ENCODE peak calls at places on chromosomes 13 and 19, in six cellular contexts. One of them, this sample, is unnamed.
A peak's percentile ranks its signal among the peaks of the same experiment; 100 is the strongest.

GRCh38 chr13:46181799-46182490 is at the start of gene LCP1:
- DNase-seq in psoas muscle: no peak
- DNase-seq in breast epithelium: peak; percentile 39
- DNase-seq in AG04449: no peak
- DNase-seq in cardiac muscle cell: no peak
- DNase-seq in H9: no peak
- DNase-seq in this sample: no peak

GRCh38 chr13:44819245-44819644 is 170.0 kb downstream of the NUFIP1 start:
- DNase-seq in psoas muscle: no peak
- DNase-seq in breast epithelium: no peak
- DNase-seq in AG04449: peak; percentile 45
- DNase-seq in cardiac muscle cell: peak; percentile 73
- DNase-seq in H9: no peak
- DNase-seq in this sample: no peak

GRCh38 chr13:24684600-24684998 is 4.4 kb downstream of the ATP12A start:
- DNase-seq in psoas muscle: no peak
- DNase-seq in breast epithelium: no peak
- DNase-seq in AG04449: no peak
- DNase-seq in cardiac muscle cell: peak; percentile 49
- DNase-seq in H9: no peak
- DNase-seq in this sample: no peak

GRCh38 chr19:15328312-15328711 is 4.0 kb downstream of the BRD4 start:
- DNase-seq in psoas muscle: no peak
- DNase-seq in breast epithelium: no peak
- DNase-seq in AG04449: no peak
- DNase-seq in cardiac muscle cell: no peak
- DNase-seq in H9: no peak
- DNase-seq in this sample: no peak

GRCh38 chr19:7489609-7490044 is 792 bp upstream of the PEX11G start:
- DNase-seq in psoas muscle: no peak
- DNase-seq in breast epithelium: no peak
- DNase-seq in AG04449: no peak
- DNase-seq in cardiac muscle cell: no peak
- DNase-seq in H9: no peak
- DNase-seq in this sample: no peak

GRCh38 chr19:8080832-8081231 is 28.3 kb downstream of the CCL25 start:
- DNase-seq in psoas muscle: no peak
- DNase-seq in breast epithelium: no peak
- DNase-seq in AG04449: no peak
- DNase-seq in cardiac muscle cell: no peak
- DNase-seq in H9: no peak
- DNase-seq in this sample: no peak

GRCh38 chr19:38650911-38651584 is 3.6 kb downstream of the ACTN4 start:
- DNase-seq in psoas muscle: no peak
- DNase-seq in breast epithelium: no peak
- DNase-seq in AG04449: no peak
- DNase-seq in cardiac muscle cell: peak; percentile 89
- DNase-seq in H9: no peak
- DNase-seq in this sample: no peak

GRCh38 chr19:19579533-19580361 is 38.7 kb downstream of the PBX4 start:
- DNase-seq in psoas muscle: no peak
- DNase-seq in breast epithelium: no peak
- DNase-seq in AG04449: no peak
- DNase-seq in cardiac muscle cell: no peak
- DNase-seq in H9: no peak
- DNase-seq in this sample: no peak

GRCh38 chr19:55166530-55167268 is at the start of gene DNAAF3:
- DNase-seq in psoas muscle: peak; percentile 97
- DNase-seq in breast epithelium: peak; percentile 98
- DNase-seq in AG04449: peak; percentile 81
- DNase-seq in cardiac muscle cell: peak; percentile 98
- DNase-seq in H9: peak; percentile 98
- DNase-seq in this sample: peak; percentile 98

GRCh38 chr19:15425321-15425950 is 6.6 kb upstream of the AKAP8L start:
- DNase-seq in psoas muscle: peak; percentile 51
- DNase-seq in breast epithelium: no peak
- DNase-seq in AG04449: no peak
- DNase-seq in cardiac muscle cell: no peak
- DNase-seq in H9: no peak
- DNase-seq in this sample: no peak

GRCh38 chr13:53074119-53074518 is 45.5 kb downstream of the OLFM4 start:
- DNase-seq in psoas muscle: no peak
- DNase-seq in breast epithelium: no peak
- DNase-seq in AG04449: no peak
- DNase-seq in cardiac muscle cell: no peak
- DNase-seq in H9: no peak
- DNase-seq in this sample: no peak

GRCh38 chr19:58059681-58060080 is 599 bp downstream of the ZNF135 start:
- DNase-seq in psoas muscle: no peak
- DNase-seq in breast epithelium: no peak
- DNase-seq in AG04449: no peak
- DNase-seq in cardiac muscle cell: no peak
- DNase-seq in H9: no peak
- DNase-seq in this sample: no peak

GRCh38 chr13:113860051-113860471 is 3.8 kb downstream of the GAS6 start:
- DNase-seq in psoas muscle: no peak
- DNase-seq in breast epithelium: peak; percentile 15
- DNase-seq in AG04449: no peak
- DNase-seq in cardiac muscle cell: no peak
- DNase-seq in H9: peak; percentile 57
- DNase-seq in this sample: peak; percentile 62

GRCh38 chr19:57004418-57004817 is 115.4 kb upstream of the USP29 start:
- DNase-seq in psoas muscle: no peak
- DNase-seq in breast epithelium: no peak
- DNase-seq in AG04449: no peak
- DNase-seq in cardiac muscle cell: no peak
- DNase-seq in H9: no peak
- DNase-seq in this sample: no peak

GRCh38 chr19:46115396-46116109 is 8.9 kb downstream of the IGFL3 start:
- DNase-seq in psoas muscle: no peak
- DNase-seq in breast epithelium: peak; percentile 70
- DNase-seq in AG04449: no peak
- DNase-seq in cardiac muscle cell: peak; percentile 33
- DNase-seq in H9: no peak
- DNase-seq in this sample: no peak

GRCh38 chr13:51154029-51154555 is 43.0 kb upstream of the C13orf42 start:
- DNase-seq in psoas muscle: no peak
- DNase-seq in breast epithelium: no peak
- DNase-seq in AG04449: no peak
- DNase-seq in cardiac muscle cell: peak; percentile 80
- DNase-seq in H9: no peak
- DNase-seq in this sample: no peak

GRCh38 chr19:31350033-31350692 is 927 bp upstream of the TSHZ3 start:
- DNase-seq in psoas muscle: peak; percentile 63
- DNase-seq in breast epithelium: no peak
- DNase-seq in AG04449: no peak
- DNase-seq in cardiac muscle cell: peak; percentile 45
- DNase-seq in H9: no peak
- DNase-seq in this sample: no peak

GRCh38 chr13:72062566-72062965 is 195.6 kb upstream of the DACH1 start:
- DNase-seq in psoas muscle: no peak
- DNase-seq in breast epithelium: no peak
- DNase-seq in AG04449: no peak
- DNase-seq in cardiac muscle cell: no peak
- DNase-seq in H9: peak; percentile 91
- DNase-seq in this sample: no peak

GRCh38 chr13:73981595-73981994 is 152.6 kb downstream of the KLF12 start:
- DNase-seq in psoas muscle: no peak
- DNase-seq in breast epithelium: no peak
- DNase-seq in AG04449: no peak
- DNase-seq in cardiac muscle cell: no peak
- DNase-seq in H9: no peak
- DNase-seq in this sample: no peak

GRCh38 chr13:102830646-102831045 is 15.2 kb upstream of the ERCC5 start:
- DNase-seq in psoas muscle: no peak
- DNase-seq in breast epithelium: no peak
- DNase-seq in AG04449: no peak
- DNase-seq in cardiac muscle cell: peak; percentile 65
- DNase-seq in H9: peak; percentile 35
- DNase-seq in this sample: no peak

GRCh38 chr19:18131841-18132596 is 20.9 kb upstream of the PIK3R2 start:
- DNase-seq in psoas muscle: no peak
- DNase-seq in breast epithelium: no peak
- DNase-seq in AG04449: no peak
- DNase-seq in cardiac muscle cell: no peak
- DNase-seq in H9: peak; percentile 66
- DNase-seq in this sample: no peak

GRCh38 chr19:50963381-50963780 is 6.0 kb downstream of the KLK6 start:
- DNase-seq in psoas muscle: no peak
- DNase-seq in breast epithelium: no peak
- DNase-seq in AG04449: no peak
- DNase-seq in cardiac muscle cell: no peak
- DNase-seq in H9: no peak
- DNase-seq in this sample: no peak

DNA sequence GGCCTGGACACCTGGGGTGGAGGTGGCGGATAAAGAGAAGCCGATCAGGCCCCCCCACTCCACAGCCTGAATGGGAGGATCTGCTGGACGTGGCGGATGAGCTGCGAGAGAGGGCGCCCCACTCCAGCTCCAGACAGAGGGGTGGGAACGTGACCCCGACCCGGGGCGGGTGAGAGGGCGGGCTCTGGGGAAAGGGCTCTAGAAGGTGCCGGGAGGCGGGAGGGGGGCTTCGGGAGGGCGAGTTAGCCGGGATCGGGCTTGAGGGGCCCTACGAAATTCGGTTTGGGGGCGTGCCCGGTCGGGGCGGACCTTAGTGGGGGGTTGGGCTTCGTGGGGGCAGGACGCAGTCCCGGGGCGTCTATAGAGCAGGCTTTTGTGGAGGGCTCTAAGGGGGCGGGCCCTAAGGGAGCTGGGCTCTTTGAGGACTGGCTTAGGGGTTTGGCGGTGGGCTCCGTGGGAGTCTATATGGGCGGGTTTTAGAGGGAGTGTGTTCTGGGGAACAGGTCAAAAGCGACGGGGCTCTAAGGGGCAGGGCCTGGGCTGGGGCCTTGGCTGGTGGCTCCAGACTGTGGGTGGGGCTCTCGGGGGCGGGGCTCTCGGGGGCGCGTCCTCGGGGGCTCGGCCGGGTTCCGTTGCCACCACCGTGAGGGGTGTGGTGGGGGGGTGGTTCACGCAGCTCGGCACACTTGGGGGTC is 4.1 kb upstream of the NANOS3 start:
- DNase-seq in psoas muscle: no peak
- DNase-seq in breast epithelium: no peak
- DNase-seq in AG04449: no peak
- DNase-seq in cardiac muscle cell: no peak
- DNase-seq in H9: peak; percentile 83
- DNase-seq in this sample: no peak
- TF ChIP-seq CTCF in psoas muscle: no peak
- TF ChIP-seq CTCF in breast epithelium: peak; percentile 34
- TF ChIP-seq CTCF in AG04449: no peak
- TF ChIP-seq CTCF in cardiac muscle cell: peak; percentile 29
- TF ChIP-seq CTCF in H9: peak; percentile 23
- TF ChIP-seq CTCF in this sample: peak; percentile 26

DNA sequence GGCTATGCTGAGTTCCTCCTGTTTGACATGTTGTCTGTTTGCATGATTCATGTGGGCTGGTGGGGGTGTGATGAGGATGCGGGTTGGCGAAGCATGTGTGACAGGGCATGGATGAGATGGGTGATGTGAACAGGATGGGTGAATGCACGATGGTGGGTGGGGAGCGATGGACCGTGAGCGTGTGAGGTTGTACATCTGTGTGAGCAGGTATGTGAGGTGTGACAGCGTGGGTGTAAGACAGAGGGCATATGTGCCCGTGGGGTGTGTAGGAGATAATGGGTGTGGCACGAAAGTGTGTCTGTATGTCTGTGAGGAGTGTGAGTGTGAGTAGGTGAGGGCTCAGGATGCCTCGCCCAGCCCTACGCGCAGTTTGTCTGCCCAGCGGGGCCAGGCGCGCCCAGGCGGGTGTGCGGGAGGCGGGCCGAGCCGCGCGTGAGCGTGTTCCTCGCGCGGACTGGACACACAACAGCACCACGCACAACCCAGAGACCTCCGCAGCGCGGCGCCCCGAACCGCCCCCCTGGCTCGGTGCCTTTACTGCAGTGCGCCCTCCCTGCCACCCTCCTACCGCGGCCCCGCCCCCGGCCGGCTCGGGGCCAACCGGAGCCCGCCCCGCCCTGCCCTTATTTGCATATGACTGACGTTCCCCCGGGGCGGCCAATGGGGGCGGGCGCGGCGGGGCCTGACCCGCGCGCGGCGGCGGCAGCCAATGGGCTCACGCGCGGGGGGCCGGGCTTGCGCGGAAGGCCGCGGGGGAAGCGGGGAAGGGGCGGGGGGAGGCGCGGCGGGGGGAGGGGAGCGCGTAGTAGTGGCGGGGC is 14.4 kb downstream of the CIC start:
- DNase-seq in psoas muscle: peak; percentile 98
- DNase-seq in breast epithelium: peak; percentile 97
- DNase-seq in AG04449: no peak
- DNase-seq in cardiac muscle cell: peak; percentile 97
- DNase-seq in H9: peak; percentile 93
- DNase-seq in this sample: peak; percentile 97
- TF ChIP-seq CTCF in psoas muscle: no peak
- TF ChIP-seq CTCF in breast epithelium: no peak
- TF ChIP-seq CTCF in AG04449: no peak
- TF ChIP-seq CTCF in cardiac muscle cell: no peak
- TF ChIP-seq CTCF in H9: no peak
- TF ChIP-seq CTCF in this sample: no peak

GRCh38 chr13:64051278-64051677 is 2635.6 kb upstream of the PCDH20 start:
- DNase-seq in psoas muscle: no peak
- DNase-seq in breast epithelium: no peak
- DNase-seq in AG04449: no peak
- DNase-seq in cardiac muscle cell: no peak
- DNase-seq in H9: no peak
- DNase-seq in this sample: no peak

GRCh38 chr13:64052526-64052925 is 2636.9 kb upstream of the PCDH20 start:
- DNase-seq in psoas muscle: no peak
- DNase-seq in breast epithelium: no peak
- DNase-seq in AG04449: no peak
- DNase-seq in cardiac muscle cell: no peak
- DNase-seq in H9: no peak
- DNase-seq in this sample: no peak

GRCh38 chr13:64057372-64058020 is 2641.8 kb upstream of the PCDH20 start:
- DNase-seq in psoas muscle: no peak
- DNase-seq in breast epithelium: no peak
- DNase-seq in AG04449: no peak
- DNase-seq in cardiac muscle cell: no peak
- DNase-seq in H9: no peak
- DNase-seq in this sample: no peak

DNA sequence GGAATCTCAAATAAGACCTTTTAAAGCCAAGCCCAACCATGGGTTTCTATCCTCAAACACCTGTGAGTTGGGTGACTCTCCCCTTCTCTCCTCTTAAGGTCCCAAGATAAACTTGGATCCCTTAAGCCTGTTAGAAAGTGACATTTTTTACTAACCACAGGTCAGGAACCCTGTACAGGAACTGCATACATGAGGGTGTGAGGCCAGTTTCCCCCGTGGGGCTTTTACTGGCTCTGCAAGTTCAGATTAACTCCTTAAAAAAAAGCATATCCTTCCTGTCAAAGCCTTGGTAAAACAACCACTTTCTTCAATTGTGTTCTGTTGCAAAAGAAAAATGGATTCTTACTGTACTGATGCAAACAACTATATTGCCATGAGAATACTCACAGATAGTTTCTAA is 2638.7 kb upstream of the PCDH20 start:
- DNase-seq in psoas muscle: no peak
- DNase-seq in breast epithelium: no peak
- DNase-seq in AG04449: no peak
- DNase-seq in cardiac muscle cell: no peak
- DNase-seq in H9: no peak
- DNase-seq in this sample: no peak
- TF ChIP-seq CTCF in psoas muscle: no peak
- TF ChIP-seq CTCF in breast epithelium: no peak
- TF ChIP-seq CTCF in AG04449: no peak
- TF ChIP-seq CTCF in cardiac muscle cell: no peak
- TF ChIP-seq CTCF in H9: no peak
- TF ChIP-seq CTCF in this sample: no peak

GRCh38 chr19:1491114-1491848 is at the start of gene REEP6:
- DNase-seq in psoas muscle: no peak
- DNase-seq in breast epithelium: no peak
- DNase-seq in AG04449: no peak
- DNase-seq in cardiac muscle cell: no peak
- DNase-seq in H9: no peak
- DNase-seq in this sample: peak; percentile 72
- TF ChIP-seq CTCF in psoas muscle: no peak
- TF ChIP-seq CTCF in breast epithelium: no peak
- TF ChIP-seq CTCF in AG04449: no peak
- TF ChIP-seq CTCF in cardiac muscle cell: no peak
- TF ChIP-seq CTCF in H9: no peak
- TF ChIP-seq CTCF in this sample: no peak

This sample was measured in type B pancreatic cell.